ENCODE peak calls at places on chromosomes 3 and 15, in eight cellular contexts. One of them, this sample, is unnamed.

GRCh38 chr3:19559724-19560442 is 374.1 kb downstream of the EFHB start:
- DNase-seq in H7: no peak
- DNase-seq in body of pancreas: no peak
- DNase-seq in endothelial cell of umbilical vein: no peak
- DNase-seq in NCI-H345: no peak
- DNase-seq in Peyer's patch: no peak
- DNase-seq in germinal center: peak; percentile 23
- DNase-seq in activated CD4-positive, alpha-beta memory T cell treated with anti-CD3 and anti-CD28 coated beads for 36 hours: no peak
- DNase-seq in this sample: no peak

GRCh38 chr15:40511093-40511471 is 40.3 kb downstream of the CHST14 start:
- DNase-seq in endothelial cell of umbilical vein: no peak
- DNase-seq in H7: no peak
- DNase-seq in germinal center: peak; percentile 71
- DNase-seq in activated CD4-positive, alpha-beta memory T cell treated with anti-CD3 and anti-CD28 coated beads for 36 hours: peak; percentile 21
- DNase-seq in NCI-H345: no peak
- DNase-seq in Peyer's patch: peak; percentile 46
- DNase-seq in body of pancreas: peak; percentile 16
- DNase-seq in this sample: peak; percentile 56

GRCh38 chr15:79025802-79026201 is 64.8 kb downstream of the RASGRF1 start:
- DNase-seq in endothelial cell of umbilical vein: no peak
- DNase-seq in NCI-H345: no peak
- DNase-seq in body of pancreas: no peak
- DNase-seq in activated CD4-positive, alpha-beta memory T cell treated with anti-CD3 and anti-CD28 coated beads for 36 hours: no peak
- DNase-seq in Peyer's patch: no peak
- DNase-seq in H7: no peak
- DNase-seq in germinal center: no peak
- DNase-seq in this sample: no peak

GRCh38 chr3:127328391-127328790 is 40.5 kb upstream of the PRR20G start:
- DNase-seq in H7: no peak
- DNase-seq in activated CD4-positive, alpha-beta memory T cell treated with anti-CD3 and anti-CD28 coated beads for 36 hours: no peak
- DNase-seq in endothelial cell of umbilical vein: no peak
- DNase-seq in Peyer's patch: no peak
- DNase-seq in germinal center: no peak
- DNase-seq in body of pancreas: no peak
- DNase-seq in NCI-H345: no peak
- DNase-seq in this sample: no peak

GRCh38 chr15:45402955-45403892 is 24.9 kb upstream of the GATM start:
- DNase-seq in body of pancreas: peak; percentile 46
- DNase-seq in Peyer's patch: peak; percentile 22
- DNase-seq in endothelial cell of umbilical vein: peak; percentile 51
- DNase-seq in activated CD4-positive, alpha-beta memory T cell treated with anti-CD3 and anti-CD28 coated beads for 36 hours: peak; percentile 49
- DNase-seq in NCI-H345: no peak
- DNase-seq in H7: peak; percentile 60
- DNase-seq in germinal center: peak; percentile 41
- DNase-seq in this sample: no peak

GRCh38 chr3:5754602-5755001 is 567.1 kb downstream of the EDEM1 start:
- DNase-seq in germinal center: no peak
- DNase-seq in activated CD4-positive, alpha-beta memory T cell treated with anti-CD3 and anti-CD28 coated beads for 36 hours: no peak
- DNase-seq in NCI-H345: no peak
- DNase-seq in body of pancreas: peak; percentile 28
- DNase-seq in endothelial cell of umbilical vein: no peak
- DNase-seq in Peyer's patch: no peak
- DNase-seq in H7: no peak
- DNase-seq in this sample: no peak

GRCh38 chr3:147162743-147163142 is 243.6 kb downstream of the ZIC4 start:
- DNase-seq in H7: no peak
- DNase-seq in endothelial cell of umbilical vein: no peak
- DNase-seq in NCI-H345: no peak
- DNase-seq in body of pancreas: no peak
- DNase-seq in germinal center: no peak
- DNase-seq in activated CD4-positive, alpha-beta memory T cell treated with anti-CD3 and anti-CD28 coated beads for 36 hours: no peak
- DNase-seq in Peyer's patch: no peak
- DNase-seq in this sample: no peak

GRCh38 chr15:42275780-42276395 is 2.7 kb upstream of the TMEM87A start:
- DNase-seq in endothelial cell of umbilical vein: peak; percentile 7
- DNase-seq in Peyer's patch: no peak
- DNase-seq in germinal center: no peak
- DNase-seq in NCI-H345: no peak
- DNase-seq in activated CD4-positive, alpha-beta memory T cell treated with anti-CD3 and anti-CD28 coated beads for 36 hours: no peak
- DNase-seq in body of pancreas: no peak
- DNase-seq in H7: no peak
- DNase-seq in this sample: no peak

GRCh38 chr3:124207077-124207476 is 215.2 kb upstream of the ROPN1 start:
- DNase-seq in body of pancreas: no peak
- DNase-seq in NCI-H345: no peak
- DNase-seq in Peyer's patch: no peak
- DNase-seq in germinal center: no peak
- DNase-seq in H7: no peak
- DNase-seq in endothelial cell of umbilical vein: no peak
- DNase-seq in activated CD4-positive, alpha-beta memory T cell treated with anti-CD3 and anti-CD28 coated beads for 36 hours: no peak
- DNase-seq in this sample: no peak

GRCh38 chr15:90880381-90881145 is 3.7 kb upstream of the FES start:
- DNase-seq in Peyer's patch: no peak
- DNase-seq in endothelial cell of umbilical vein: no peak
- DNase-seq in H7: no peak
- DNase-seq in body of pancreas: no peak
- DNase-seq in activated CD4-positive, alpha-beta memory T cell treated with anti-CD3 and anti-CD28 coated beads for 36 hours: no peak
- DNase-seq in NCI-H345: no peak
- DNase-seq in germinal center: no peak
- DNase-seq in this sample: no peak

GRCh38 chr15:40471105-40471777 is 457 bp downstream of the CHST14 start:
- DNase-seq in H7: no peak
- DNase-seq in body of pancreas: peak; percentile 13
- DNase-seq in activated CD4-positive, alpha-beta memory T cell treated with anti-CD3 and anti-CD28 coated beads for 36 hours: peak; percentile 37
- DNase-seq in NCI-H345: no peak
- DNase-seq in endothelial cell of umbilical vein: peak; percentile 41
- DNase-seq in Peyer's patch: peak; percentile 29
- DNase-seq in germinal center: no peak
- DNase-seq in this sample: peak; percentile 26

GRCh38 chr3:136350557-136350956 is 100.4 kb downstream of the PCCB start:
- DNase-seq in H7: no peak
- DNase-seq in Peyer's patch: no peak
- DNase-seq in activated CD4-positive, alpha-beta memory T cell treated with anti-CD3 and anti-CD28 coated beads for 36 hours: no peak
- DNase-seq in NCI-H345: no peak
- DNase-seq in body of pancreas: no peak
- DNase-seq in germinal center: no peak
- DNase-seq in endothelial cell of umbilical vein: no peak
- DNase-seq in this sample: no peak

GRCh38 chr3:68874551-68875348 is 57.6 kb downstream of the TAFA4 start:
- DNase-seq in germinal center: no peak
- DNase-seq in NCI-H345: no peak
- DNase-seq in endothelial cell of umbilical vein: no peak
- DNase-seq in Peyer's patch: no peak
- DNase-seq in H7: no peak
- DNase-seq in activated CD4-positive, alpha-beta memory T cell treated with anti-CD3 and anti-CD28 coated beads for 36 hours: no peak
- DNase-seq in body of pancreas: no peak
- DNase-seq in this sample: no peak

GRCh38 chr15:72184165-72184811 is 13.3 kb downstream of the GRAMD2A start:
- DNase-seq in Peyer's patch: no peak
- DNase-seq in NCI-H345: no peak
- DNase-seq in body of pancreas: peak; percentile 20
- DNase-seq in endothelial cell of umbilical vein: no peak
- DNase-seq in activated CD4-positive, alpha-beta memory T cell treated with anti-CD3 and anti-CD28 coated beads for 36 hours: no peak
- DNase-seq in H7: peak; percentile 89
- DNase-seq in germinal center: no peak
- DNase-seq in this sample: no peak

GRCh38 chr3:55512586-55513343 is 25.7 kb upstream of the WNT5A start:
- DNase-seq in endothelial cell of umbilical vein: no peak
- DNase-seq in H7: no peak
- DNase-seq in Peyer's patch: no peak
- DNase-seq in activated CD4-positive, alpha-beta memory T cell treated with anti-CD3 and anti-CD28 coated beads for 36 hours: no peak
- DNase-seq in germinal center: no peak
- DNase-seq in NCI-H345: no peak
- DNase-seq in body of pancreas: no peak
- DNase-seq in this sample: no peak

GRCh38 chr15:98000249-98001203 is 40.0 kb downstream of the ARRDC4 start:
- DNase-seq in body of pancreas: no peak
- DNase-seq in germinal center: no peak
- DNase-seq in NCI-H345: no peak
- DNase-seq in Peyer's patch: no peak
- DNase-seq in endothelial cell of umbilical vein: no peak
- DNase-seq in H7: no peak
- DNase-seq in activated CD4-positive, alpha-beta memory T cell treated with anti-CD3 and anti-CD28 coated beads for 36 hours: no peak
- DNase-seq in this sample: no peak

GRCh38 chr3:136070953-136071949 is 105.7 kb downstream of the PPP2R3A start:
- DNase-seq in Peyer's patch: no peak
- DNase-seq in NCI-H345: no peak
- DNase-seq in germinal center: no peak
- DNase-seq in body of pancreas: no peak
- DNase-seq in H7: no peak
- DNase-seq in endothelial cell of umbilical vein: peak; percentile 35
- DNase-seq in activated CD4-positive, alpha-beta memory T cell treated with anti-CD3 and anti-CD28 coated beads for 36 hours: no peak
- DNase-seq in this sample: no peak

GRCh38 chr3:175985781-175986180 is 1126.6 kb downstream of the NAALADL2 start:
- DNase-seq in NCI-H345: no peak
- DNase-seq in H7: no peak
- DNase-seq in endothelial cell of umbilical vein: no peak
- DNase-seq in Peyer's patch: no peak
- DNase-seq in germinal center: no peak
- DNase-seq in activated CD4-positive, alpha-beta memory T cell treated with anti-CD3 and anti-CD28 coated beads for 36 hours: no peak
- DNase-seq in body of pancreas: no peak
- DNase-seq in this sample: no peak

GRCh38 chr3:124924741-124925140 is 9.8 kb downstream of the MUC13 start:
- DNase-seq in endothelial cell of umbilical vein: no peak
- DNase-seq in NCI-H345: no peak
- DNase-seq in body of pancreas: no peak
- DNase-seq in activated CD4-positive, alpha-beta memory T cell treated with anti-CD3 and anti-CD28 coated beads for 36 hours: no peak
- DNase-seq in Peyer's patch: no peak
- DNase-seq in H7: no peak
- DNase-seq in germinal center: no peak
- DNase-seq in this sample: no peak

GRCh38 chr3:72756900-72757299 is 91.3 kb downstream of the SHQ1 start:
- DNase-seq in H7: no peak
- DNase-seq in germinal center: peak; percentile 62
- DNase-seq in endothelial cell of umbilical vein: peak; percentile 67
- DNase-seq in activated CD4-positive, alpha-beta memory T cell treated with anti-CD3 and anti-CD28 coated beads for 36 hours: peak; percentile 62
- DNase-seq in body of pancreas: peak; percentile 18
- DNase-seq in Peyer's patch: peak; percentile 54
- DNase-seq in NCI-H345: no peak
- DNase-seq in this sample: peak; percentile 64

GRCh38 chr15:65286069-65286703 is 497 bp downstream of the PARP16 start:
- DNase-seq in H7: peak; percentile 90
- DNase-seq in activated CD4-positive, alpha-beta memory T cell treated with anti-CD3 and anti-CD28 coated beads for 36 hours: peak; percentile 48
- DNase-seq in NCI-H345: no peak
- DNase-seq in germinal center: peak; percentile 27
- DNase-seq in endothelial cell of umbilical vein: peak; percentile 50
- DNase-seq in body of pancreas: peak; percentile 44
- DNase-seq in Peyer's patch: peak; percentile 29
- DNase-seq in this sample: no peak

GRCh38 chr3:126516936-126517290 is 660 bp downstream of the UROC1 start:
- DNase-seq in activated CD4-positive, alpha-beta memory T cell treated with anti-CD3 and anti-CD28 coated beads for 36 hours: no peak
- DNase-seq in endothelial cell of umbilical vein: no peak
- DNase-seq in germinal center: no peak
- DNase-seq in body of pancreas: no peak
- DNase-seq in Peyer's patch: no peak
- DNase-seq in NCI-H345: no peak
- DNase-seq in H7: no peak
- DNase-seq in this sample: no peak

GRCh38 chr3:30989266-30989799 is 94.9 kb upstream of the GADL1 start:
- DNase-seq in activated CD4-positive, alpha-beta memory T cell treated with anti-CD3 and anti-CD28 coated beads for 36 hours: no peak
- DNase-seq in Peyer's patch: no peak
- DNase-seq in NCI-H345: no peak
- DNase-seq in H7: no peak
- DNase-seq in body of pancreas: no peak
- DNase-seq in germinal center: no peak
- DNase-seq in endothelial cell of umbilical vein: no peak
- DNase-seq in this sample: no peak

GRCh38 chr15:98658831-98659699 is 10.7 kb downstream of the IGF1R start:
- DNase-seq in H7: peak; percentile 72
- DNase-seq in endothelial cell of umbilical vein: peak; percentile 51
- DNase-seq in Peyer's patch: no peak
- DNase-seq in NCI-H345: peak; percentile 33
- DNase-seq in germinal center: peak; percentile 47
- DNase-seq in activated CD4-positive, alpha-beta memory T cell treated with anti-CD3 and anti-CD28 coated beads for 36 hours: peak; percentile 27
- DNase-seq in body of pancreas: peak; percentile 63
- DNase-seq in this sample: peak; percentile 68

GRCh38 chr3:146747928-146748327 is 142.8 kb upstream of the PLSCR5 start:
- DNase-seq in Peyer's patch: no peak
- DNase-seq in NCI-H345: no peak
- DNase-seq in body of pancreas: no peak
- DNase-seq in germinal center: no peak
- DNase-seq in activated CD4-positive, alpha-beta memory T cell treated with anti-CD3 and anti-CD28 coated beads for 36 hours: no peak
- DNase-seq in H7: no peak
- DNase-seq in endothelial cell of umbilical vein: peak; percentile 35
- DNase-seq in this sample: no peak

GRCh38 chr3:112786002-112786590 is 60.6 kb downstream of the CD200R1L start:
- DNase-seq in Peyer's patch: no peak
- DNase-seq in activated CD4-positive, alpha-beta memory T cell treated with anti-CD3 and anti-CD28 coated beads for 36 hours: no peak
- DNase-seq in NCI-H345: no peak
- DNase-seq in endothelial cell of umbilical vein: peak; percentile 96
- DNase-seq in H7: no peak
- DNase-seq in body of pancreas: no peak
- DNase-seq in germinal center: no peak
- DNase-seq in this sample: no peak

GRCh38 chr15:98866503-98866902 is 141.1 kb downstream of the PGPEP1L start:
- DNase-seq in endothelial cell of umbilical vein: peak; percentile 86
- DNase-seq in body of pancreas: no peak
- DNase-seq in NCI-H345: no peak
- DNase-seq in germinal center: no peak
- DNase-seq in Peyer's patch: no peak
- DNase-seq in activated CD4-positive, alpha-beta memory T cell treated with anti-CD3 and anti-CD28 coated beads for 36 hours: no peak
- DNase-seq in H7: peak; percentile 48
- DNase-seq in this sample: no peak

GRCh38 chr15:25783607-25784131 is 79.5 kb downstream of the ATP10A start:
- DNase-seq in H7: peak; percentile 90
- DNase-seq in body of pancreas: no peak
- DNase-seq in Peyer's patch: no peak
- DNase-seq in NCI-H345: no peak
- DNase-seq in endothelial cell of umbilical vein: no peak
- DNase-seq in germinal center: peak; percentile 39
- DNase-seq in activated CD4-positive, alpha-beta memory T cell treated with anti-CD3 and anti-CD28 coated beads for 36 hours: peak; percentile 62
- DNase-seq in this sample: peak; percentile 47

GRCh38 chr3:20837676-20838302 is 651.8 kb upstream of the SGO1 start:
- DNase-seq in endothelial cell of umbilical vein: no peak
- DNase-seq in Peyer's patch: no peak
- DNase-seq in body of pancreas: no peak
- DNase-seq in H7: no peak
- DNase-seq in activated CD4-positive, alpha-beta memory T cell treated with anti-CD3 and anti-CD28 coated beads for 36 hours: no peak
- DNase-seq in germinal center: no peak
- DNase-seq in NCI-H345: peak; percentile 2
- DNase-seq in this sample: no peak

GRCh38 chr3:139764069-139764905 is 86.5 kb upstream of the NMNAT3 start:
- DNase-seq in H7: no peak
- DNase-seq in activated CD4-positive, alpha-beta memory T cell treated with anti-CD3 and anti-CD28 coated beads for 36 hours: no peak
- DNase-seq in body of pancreas: no peak
- DNase-seq in Peyer's patch: no peak
- DNase-seq in NCI-H345: no peak
- DNase-seq in germinal center: no peak
- DNase-seq in endothelial cell of umbilical vein: no peak
- DNase-seq in this sample: peak; percentile 60

GRCh38 chr3:38165722-38166387 is 518 bp downstream of the OXSR1 start:
- DNase-seq in NCI-H345: peak; percentile 26
- DNase-seq in activated CD4-positive, alpha-beta memory T cell treated with anti-CD3 and anti-CD28 coated beads for 36 hours: no peak
- DNase-seq in H7: peak; percentile 30
- DNase-seq in germinal center: peak; percentile 54
- DNase-seq in endothelial cell of umbilical vein: no peak
- DNase-seq in Peyer's patch: no peak
- DNase-seq in body of pancreas: peak; percentile 64
- DNase-seq in this sample: no peak

GRCh38 chr15:49242820-49243219 is 72.8 kb downstream of the GALK2 start:
- DNase-seq in endothelial cell of umbilical vein: no peak
- DNase-seq in body of pancreas: no peak
- DNase-seq in Peyer's patch: no peak
- DNase-seq in activated CD4-positive, alpha-beta memory T cell treated with anti-CD3 and anti-CD28 coated beads for 36 hours: no peak
- DNase-seq in NCI-H345: no peak
- DNase-seq in H7: peak; percentile 6
- DNase-seq in germinal center: no peak
- DNase-seq in this sample: no peak